ENCODE peak calls at places on chromosomes 6 and 20, in six cellular contexts. N, W, R, X, D and F are unnamed samples.

GRCh38 chr6:93779086-93779858 is 359.9 kb upstream of the EPHA7 start:
- DNase-seq in R (no peak), D (no peak), W (no peak), N (no peak), X (no peak), F (no peak)

GRCh38 chr6:154319231-154319858 is 37.3 kb downstream of the IPCEF1 start:
- DNase-seq in R (no peak), W (peak; percentile 57), D (no peak), X (no peak), N (no peak), F (no peak)

GRCh38 chr20:1417273-1417672 is 24.4 kb upstream of the FKBP1A start:
- DNase-seq in X (no peak), W (peak; percentile 98), N (no peak), R (peak; percentile 58), D (no peak), F (no peak)

GRCh38 chr20:62617711-62618483 is 24.4 kb upstream of the SLCO4A1 start:
- DNase-seq in W (peak; percentile 74), N (peak; percentile 42), X (no peak), R (peak; percentile 44), D (peak; percentile 28), F (peak; percentile 77)

GRCh38 chr6:34953084-34954025 is 64.3 kb downstream of the ANKS1A start:
- DNase-seq in W (peak; percentile 81), X (no peak), D (no peak), N (no peak), R (peak; percentile 55), F (no peak)

GRCh38 chr20:9510926-9511325 is 3.5 kb upstream of the LAMP5 start:
- DNase-seq in R (no peak), D (no peak), W (no peak), X (no peak), N (no peak), F (no peak)

GRCh38 chr6:111591901-111592461 is 13.7 kb downstream of the TRAF3IP2 start:
- DNase-seq in X (no peak), R (peak; percentile 66), D (no peak), W (peak; percentile 64), N (no peak), F (no peak)

GRCh38 chr20:12276011-12276673 is 358.4 kb downstream of the BTBD3 start:
- DNase-seq in D (no peak), X (no peak), R (no peak), W (no peak), N (no peak), F (no peak)

GRCh38 chr6:1763411-1763810 is 153.7 kb downstream of the FOXC1 start:
- DNase-seq in X (no peak), N (no peak), W (no peak), R (no peak), D (no peak), F (no peak)

GRCh38 chr6:159107451-159108260 is 61.5 kb upstream of the FNDC1 start:
- DNase-seq in R (no peak), D (peak; percentile 56), N (peak; percentile 50), X (no peak), W (no peak), F (peak; percentile 47)

GRCh38 chr6:169725270-169726048 is 1.2 kb upstream of the PHF10 start:
- DNase-seq in N (no peak), R (peak; percentile 39), D (no peak), W (peak; percentile 91), X (peak; percentile 29), F (no peak)

GRCh38 chr6:108029226-108029921 is 45.2 kb downstream of the OSTM1 start:
- DNase-seq in W (no peak), N (no peak), D (no peak), R (no peak), X (no peak), F (no peak)

GRCh38 chr6:142387997-142388815 is 86.4 kb downstream of the ADGRG6 start:
- DNase-seq in N (no peak), R (peak; percentile 44), W (peak; percentile 78), X (no peak), D (no peak), F (no peak)

GRCh38 chr6:21393426-21394165 is 200.0 kb upstream of the SOX4 start:
- DNase-seq in X (no peak), D (no peak), R (no peak), W (no peak), N (no peak), F (no peak)